ENCODE peak calls at places on chromosomes 6 and 20, in five cellular contexts. One of them, this sample, is unnamed. For H3K36me3, the result is how much of the 10 kb centered on the place peaks cover.

GRCh38 chr6:35508027-35508426 is 4.7 kb downstream of the TULP1 start:
- DNase-seq in SJSA1: no peak
- DNase-seq in NT2/D1: no peak
- DNase-seq in fibroblast of lung: no peak
- DNase-seq in brain microvascular endothelial cell: no peak
- DNase-seq in this sample: no peak

GRCh38 chr6:29426654-29427053 is 11.9 kb downstream of the OR12D1 start:
- DNase-seq in SJSA1: no peak
- DNase-seq in NT2/D1: no peak
- DNase-seq in fibroblast of lung: no peak
- DNase-seq in brain microvascular endothelial cell: no peak
- DNase-seq in this sample: no peak

GRCh38 chr6:144744720-144745119 is 459.6 kb downstream of the UTRN start:
- DNase-seq in SJSA1: no peak
- DNase-seq in NT2/D1: no peak
- DNase-seq in fibroblast of lung: no peak
- DNase-seq in brain microvascular endothelial cell: no peak
- DNase-seq in this sample: no peak

GRCh38 chr6:30647802-30648460 is 998 bp downstream of the C6orf136 start:
- DNase-seq in SJSA1: no peak
- DNase-seq in NT2/D1: no peak
- DNase-seq in fibroblast of lung: no peak
- DNase-seq in brain microvascular endothelial cell: no peak
- DNase-seq in this sample: no peak

GRCh38 chr6:37698264-37699137 is 818 bp upstream of the MDGA1 start:
- DNase-seq in SJSA1: peak
- DNase-seq in NT2/D1: no peak
- DNase-seq in fibroblast of lung: no peak
- DNase-seq in brain microvascular endothelial cell: no peak
- DNase-seq in this sample: peak

GRCh38 chr6:87736809-87737540 is 34.9 kb upstream of the AKIRIN2 start:
- DNase-seq in SJSA1: peak
- DNase-seq in NT2/D1: no peak
- DNase-seq in fibroblast of lung: no peak
- DNase-seq in brain microvascular endothelial cell: no peak
- DNase-seq in this sample: no peak

GRCh38 chr20:4989570-4989969 is 11.7 kb downstream of the SLC23A2 start:
- DNase-seq in SJSA1: no peak
- DNase-seq in NT2/D1: no peak
- DNase-seq in fibroblast of lung: no peak
- DNase-seq in brain microvascular endothelial cell: no peak
- DNase-seq in this sample: no peak

GRCh38 chr6:77433888-77434287 is 29.4 kb downstream of the HTR1B start:
- DNase-seq in SJSA1: no peak
- DNase-seq in NT2/D1: no peak
- DNase-seq in fibroblast of lung: no peak
- DNase-seq in brain microvascular endothelial cell: no peak
- DNase-seq in this sample: no peak

GRCh38 chr6:16362819-16363589 is 124.6 kb downstream of the GMPR start:
- DNase-seq in SJSA1: no peak
- DNase-seq in NT2/D1: no peak
- DNase-seq in fibroblast of lung: no peak
- DNase-seq in brain microvascular endothelial cell: no peak
- DNase-seq in this sample: no peak

GRCh38 chr6:137496392-137496767 is 2.2 kb upstream of the OLIG3 start:
- DNase-seq in SJSA1: no peak
- DNase-seq in NT2/D1: no peak
- DNase-seq in fibroblast of lung: no peak
- DNase-seq in brain microvascular endothelial cell: no peak
- DNase-seq in this sample: peak

GRCh38 chr6:139230421-139230840 is 61.4 kb downstream of the TXLNB start:
- DNase-seq in SJSA1: no peak
- DNase-seq in NT2/D1: no peak
- DNase-seq in fibroblast of lung: peak
- DNase-seq in brain microvascular endothelial cell: peak
- DNase-seq in this sample: peak

GRCh38 chr6:98633886-98634285 is 200.5 kb upstream of the POU3F2 start:
- DNase-seq in SJSA1: no peak
- DNase-seq in NT2/D1: no peak
- DNase-seq in fibroblast of lung: peak
- DNase-seq in brain microvascular endothelial cell: no peak
- DNase-seq in this sample: no peak

GRCh38 chr6:107209406-107209939 is 94.2 kb upstream of the BEND3 start:
- DNase-seq in SJSA1: no peak
- DNase-seq in NT2/D1: no peak
- DNase-seq in fibroblast of lung: no peak
- DNase-seq in brain microvascular endothelial cell: no peak
- DNase-seq in this sample: no peak

GRCh38 chr6:75275067-75275466 is 9.5 kb downstream of the TMEM30A start:
- DNase-seq in SJSA1: peak
- DNase-seq in NT2/D1: no peak
- DNase-seq in fibroblast of lung: peak
- DNase-seq in brain microvascular endothelial cell: peak
- DNase-seq in this sample: no peak

GRCh38 chr6:36621371-36621855 is 27.3 kb downstream of the SRSF3 start:
- DNase-seq in SJSA1: no peak
- DNase-seq in NT2/D1: no peak
- DNase-seq in fibroblast of lung: no peak
- DNase-seq in brain microvascular endothelial cell: no peak
- DNase-seq in this sample: no peak

GRCh38 chr6:160069050-160069454 is 52.6 kb upstream of the SLC22A1 start:
- DNase-seq in SJSA1: no peak
- DNase-seq in NT2/D1: no peak
- DNase-seq in fibroblast of lung: no peak
- DNase-seq in brain microvascular endothelial cell: no peak
- DNase-seq in this sample: no peak

GRCh38 chr6:160678744-160679401 is 14.8 kb upstream of the LPA start:
- DNase-seq in SJSA1: no peak
- DNase-seq in NT2/D1: no peak
- DNase-seq in fibroblast of lung: no peak
- DNase-seq in brain microvascular endothelial cell: no peak
- DNase-seq in this sample: no peak

GRCh38 chr6:170268216-170269129 is 22.4 kb downstream of the DLL1 start:
- DNase-seq in SJSA1: no peak
- DNase-seq in NT2/D1: no peak
- DNase-seq in fibroblast of lung: no peak
- DNase-seq in brain microvascular endothelial cell: no peak
- DNase-seq in this sample: no peak

GRCh38 chr6:113464959-113465358 is 392.2 kb upstream of the MARCKS start:
- DNase-seq in SJSA1: no peak
- DNase-seq in NT2/D1: no peak
- DNase-seq in fibroblast of lung: peak
- DNase-seq in brain microvascular endothelial cell: peak
- DNase-seq in this sample: no peak

GRCh38 chr6:137426007-137426689 is 68.0 kb downstream of the OLIG3 start:
- DNase-seq in SJSA1: no peak
- DNase-seq in NT2/D1: no peak
- DNase-seq in fibroblast of lung: no peak
- DNase-seq in brain microvascular endothelial cell: no peak
- DNase-seq in this sample: no peak

GRCh38 chr6:6629416-6629815 is 40.9 kb downstream of the LY86 start:
- DNase-seq in SJSA1: peak
- DNase-seq in NT2/D1: no peak
- DNase-seq in fibroblast of lung: no peak
- DNase-seq in brain microvascular endothelial cell: peak
- DNase-seq in this sample: no peak
- H3K36me3 ChIP-seq in SJSA1: under half
- H3K36me3 ChIP-seq in NT2/D1: under half
- H3K36me3 ChIP-seq in fibroblast of lung: under half
- H3K36me3 ChIP-seq in brain microvascular endothelial cell: under half
- H3K36me3 ChIP-seq in this sample: under half

GRCh38 chr20:25282796-25283195 is 34.9 kb downstream of the PYGB start:
- DNase-seq in SJSA1: peak
- DNase-seq in NT2/D1: no peak
- DNase-seq in fibroblast of lung: no peak
- DNase-seq in brain microvascular endothelial cell: no peak
- DNase-seq in this sample: peak

GRCh38 chr20:25280574-25281535 is 33.0 kb downstream of the PYGB start:
- DNase-seq in SJSA1: peak
- DNase-seq in NT2/D1: no peak
- DNase-seq in fibroblast of lung: no peak
- DNase-seq in brain microvascular endothelial cell: no peak
- DNase-seq in this sample: no peak

GRCh38 chr20:25281541-25281991 is 33.7 kb downstream of the PYGB start:
- DNase-seq in SJSA1: peak
- DNase-seq in NT2/D1: no peak
- DNase-seq in fibroblast of lung: no peak
- DNase-seq in brain microvascular endothelial cell: no peak
- DNase-seq in this sample: peak

GRCh38 chr20:25283221-25283951 is 35.5 kb downstream of the PYGB start:
- DNase-seq in SJSA1: peak
- DNase-seq in NT2/D1: no peak
- DNase-seq in fibroblast of lung: no peak
- DNase-seq in brain microvascular endothelial cell: no peak
- DNase-seq in this sample: no peak

DNA sequence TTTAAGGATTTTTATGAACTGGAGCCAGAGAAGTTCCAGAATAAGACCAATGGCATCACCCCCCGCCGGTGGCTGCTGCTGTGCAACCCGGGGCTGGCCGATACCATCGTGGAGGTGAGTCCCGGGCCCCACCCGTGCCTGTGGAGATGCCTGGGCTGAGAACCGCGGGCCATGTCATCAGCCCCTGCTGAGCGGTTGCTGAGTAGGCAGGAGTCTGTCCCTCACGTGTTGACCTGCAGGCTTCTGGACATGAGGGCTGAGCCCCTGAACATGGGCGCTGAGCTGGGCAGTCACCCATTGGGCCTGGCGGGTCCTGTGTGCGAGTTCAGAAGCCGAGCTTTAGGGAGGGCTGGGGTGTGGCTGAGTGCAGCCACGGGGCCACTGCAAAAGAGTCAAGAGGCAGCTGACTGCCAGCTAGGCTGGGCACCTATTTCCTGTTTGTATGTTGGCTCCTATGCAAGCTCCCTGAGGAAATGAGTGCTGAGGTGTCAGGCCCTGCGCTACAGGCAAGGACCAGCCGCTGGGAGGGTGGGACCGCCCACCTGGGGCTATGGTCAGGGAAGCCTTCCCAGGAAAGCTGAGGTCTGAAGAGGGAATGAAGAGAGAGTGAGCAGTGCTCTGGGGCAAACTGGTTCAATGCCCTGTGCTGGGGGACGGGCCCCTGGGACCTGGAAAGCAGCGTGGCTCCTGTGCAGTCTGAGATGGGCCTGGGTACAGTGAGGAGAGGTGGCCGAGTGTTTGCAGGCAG is 34.3 kb downstream of the PYGB start:
- DNase-seq in SJSA1: peak
- DNase-seq in NT2/D1: no peak
- DNase-seq in fibroblast of lung: no peak
- DNase-seq in brain microvascular endothelial cell: no peak
- DNase-seq in this sample: no peak
- H3K36me3 ChIP-seq in SJSA1: half or more
- H3K36me3 ChIP-seq in NT2/D1: half or more
- H3K36me3 ChIP-seq in fibroblast of lung: under half
- H3K36me3 ChIP-seq in brain microvascular endothelial cell: half or more
- H3K36me3 ChIP-seq in this sample: under half

GRCh38 chr6:14017626-14018475 is 93.1 kb downstream of the RNF182 start:
- DNase-seq in SJSA1: no peak
- DNase-seq in NT2/D1: no peak
- DNase-seq in fibroblast of lung: no peak
- DNase-seq in brain microvascular endothelial cell: no peak
- DNase-seq in this sample: no peak

GRCh38 chr6:14021449-14021848 is 96.1 kb upstream of the CD83 start:
- DNase-seq in SJSA1: no peak
- DNase-seq in NT2/D1: no peak
- DNase-seq in fibroblast of lung: no peak
- DNase-seq in brain microvascular endothelial cell: no peak
- DNase-seq in this sample: no peak

GRCh38 chr6:14016432-14016831 is 91.7 kb downstream of the RNF182 start:
- DNase-seq in SJSA1: no peak
- DNase-seq in NT2/D1: no peak
- DNase-seq in fibroblast of lung: no peak
- DNase-seq in brain microvascular endothelial cell: no peak
- DNase-seq in this sample: no peak

GRCh38 chr6:14015964-14016363 is 91.2 kb downstream of the RNF182 start:
- DNase-seq in SJSA1: no peak
- DNase-seq in NT2/D1: no peak
- DNase-seq in fibroblast of lung: no peak
- DNase-seq in brain microvascular endothelial cell: no peak
- DNase-seq in this sample: no peak

GRCh38 chr6:14016930-14017625 is 92.3 kb downstream of the RNF182 start:
- DNase-seq in SJSA1: no peak
- DNase-seq in NT2/D1: no peak
- DNase-seq in fibroblast of lung: no peak
- DNase-seq in brain microvascular endothelial cell: no peak
- DNase-seq in this sample: no peak
- H3K36me3 ChIP-seq in SJSA1: under half
- H3K36me3 ChIP-seq in NT2/D1: under half
- H3K36me3 ChIP-seq in fibroblast of lung: under half
- H3K36me3 ChIP-seq in brain microvascular endothelial cell: under half
- H3K36me3 ChIP-seq in this sample: under half

DNA sequence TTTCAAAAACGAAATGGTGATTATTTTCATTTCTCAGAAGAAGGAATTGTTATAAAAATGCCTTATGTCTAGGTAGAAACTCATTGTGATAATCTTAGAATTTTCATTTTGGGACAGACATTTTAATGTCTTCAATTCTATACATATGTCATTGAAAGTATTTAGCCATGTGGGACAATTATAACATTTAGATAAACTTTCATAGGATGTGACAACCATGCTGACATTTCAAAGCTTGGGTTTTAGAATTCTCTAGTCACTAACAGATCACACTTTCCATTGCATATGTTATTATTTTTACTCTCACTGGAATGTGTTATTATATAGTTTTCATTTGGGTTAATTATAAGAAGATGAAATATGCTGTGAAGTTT is 4.9 kb downstream of the TAGAP start:
- DNase-seq in SJSA1: no peak
- DNase-seq in NT2/D1: no peak
- DNase-seq in fibroblast of lung: no peak
- DNase-seq in brain microvascular endothelial cell: no peak
- DNase-seq in this sample: no peak
- H3K36me3 ChIP-seq in SJSA1: under half
- H3K36me3 ChIP-seq in NT2/D1: under half
- H3K36me3 ChIP-seq in fibroblast of lung: under half
- H3K36me3 ChIP-seq in brain microvascular endothelial cell: under half
- H3K36me3 ChIP-seq in this sample: under half

GRCh38 chr6:45637056-45637455 is 259.3 kb upstream of the SUPT3H start:
- DNase-seq in SJSA1: no peak
- DNase-seq in NT2/D1: no peak
- DNase-seq in fibroblast of lung: no peak
- DNase-seq in brain microvascular endothelial cell: no peak
- DNase-seq in this sample: no peak

GRCh38 chr6:45633272-45633908 is 255.7 kb upstream of the SUPT3H start:
- DNase-seq in SJSA1: no peak
- DNase-seq in NT2/D1: no peak
- DNase-seq in fibroblast of lung: no peak
- DNase-seq in brain microvascular endothelial cell: no peak
- DNase-seq in this sample: no peak

GRCh38 chr6:45640081-45640491 is 262.4 kb upstream of the SUPT3H start:
- DNase-seq in SJSA1: no peak
- DNase-seq in NT2/D1: no peak
- DNase-seq in fibroblast of lung: peak
- DNase-seq in brain microvascular endothelial cell: no peak
- DNase-seq in this sample: no peak

GRCh38 chr6:45640811-45641210 is 263.1 kb upstream of the SUPT3H start:
- DNase-seq in SJSA1: no peak
- DNase-seq in NT2/D1: no peak
- DNase-seq in fibroblast of lung: no peak
- DNase-seq in brain microvascular endothelial cell: no peak
- DNase-seq in this sample: no peak

GRCh38 chr6:45637611-45638257 is 260.0 kb upstream of the SUPT3H start:
- DNase-seq in SJSA1: no peak
- DNase-seq in NT2/D1: no peak
- DNase-seq in fibroblast of lung: no peak
- DNase-seq in brain microvascular endothelial cell: no peak
- DNase-seq in this sample: no peak
- H3K36me3 ChIP-seq in SJSA1: under half
- H3K36me3 ChIP-seq in NT2/D1: under half
- H3K36me3 ChIP-seq in fibroblast of lung: under half
- H3K36me3 ChIP-seq in brain microvascular endothelial cell: under half
- H3K36me3 ChIP-seq in this sample: under half